ENCODE peak calls at places on chromosomes 11 and 22, in six cellular contexts. M is left ventricle myocardium inferior, Z is neural crest cell, Q is colonic mucosa, R is fibroblast of mammary gland, D is epithelial cell of esophagus. X is an unnamed sample.

GRCh38 chr11:19191530-19192169 is 10.1 kb downstream of the CSRP3 start:
- DNase-seq in M (peak; percentile 19), Z (no peak), Q (peak; percentile 31), R (no peak), D (no peak), X (no peak)

GRCh38 chr22:37198290-37199102 is 10.4 kb upstream of the C1QTNF6 start:
- DNase-seq in M (peak; percentile 90), Z (peak; percentile 94), Q (peak; percentile 95), R (peak; percentile 73), D (peak; percentile 84), X (peak; percentile 93)

GRCh38 chr11:121544956-121545355 is 92.2 kb upstream of the SORL1-AS1 start:
- DNase-seq in M (no peak), Z (no peak), Q (no peak), R (no peak), D (no peak), X (no peak)

GRCh38 chr11:64844330-64845124 is at the start of gene CDC42BPG:
- DNase-seq in M (peak; percentile 64), Z (peak; percentile 58), Q (peak; percentile 89), R (peak; percentile 49), D (peak; percentile 92), X (peak; percentile 94)

GRCh38 chr11:68963779-68964178 is 17.0 kb downstream of the MRGPRD start:
- DNase-seq in M (no peak), Z (no peak), Q (no peak), R (no peak), D (peak; percentile 20), X (no peak)

GRCh38 chr22:23938328-23939016 is 22.5 kb downstream of the GSTT2B start:
- DNase-seq in M (no peak), Z (no peak), Q (no peak), R (no peak), D (no peak), X (no peak)

GRCh38 chr22:23520875-23521441 is 59.1 kb downstream of the IGLL1 start:
- DNase-seq in M (peak; percentile 40), Z (peak; percentile 25), Q (peak; percentile 55), R (peak; percentile 38), D (peak; percentile 19), X (no peak)

GRCh38 chr22:30325065-30325720 is 1.5 kb downstream of the TBC1D10A start:
- DNase-seq in M (no peak), Z (no peak), Q (peak; percentile 80), R (peak; percentile 92), D (peak; percentile 94), X (peak; percentile 39)

GRCh38 chr11:13850256-13851010 is 112.1 kb upstream of the SPON1 start:
- DNase-seq in M (no peak), Z (no peak), Q (no peak), R (no peak), D (no peak), X (no peak)

GRCh38 chr11:3879967-3880542 is 24.6 kb downstream of the STIM1 start:
- DNase-seq in M (no peak), Z (no peak), Q (peak; percentile 35), R (no peak), D (no peak), X (peak; percentile 40)

GRCh38 chr22:26259510-26259909 is 90.2 kb downstream of the SEZ6L start:
- DNase-seq in M (no peak), Z (peak; percentile 32), Q (no peak), R (peak; percentile 2), D (peak; percentile 27), X (peak; percentile 23)

GRCh38 chr11:69638941-69639681 is 1.8 kb upstream of the CCND1 start:
- DNase-seq in M (peak; percentile 94), Z (peak; percentile 91), Q (peak; percentile 96), R (peak; percentile 96), D (peak; percentile 98), X (peak; percentile 95)

GRCh38 chr22:39989633-39990032 is 5.1 kb upstream of the FAM83F start:
- DNase-seq in M (no peak), Z (no peak), Q (no peak), R (no peak), D (no peak), X (no peak)

GRCh38 chr11:34604909-34605308 is 16.0 kb upstream of the EHF start:
- DNase-seq in M (no peak), Z (no peak), Q (no peak), R (no peak), D (no peak), X (no peak)

GRCh38 chr11:91178366-91178765 is 955.5 kb upstream of the CHORDC1 start:
- DNase-seq in M (no peak), Z (no peak), Q (no peak), R (peak; percentile 5), D (peak; percentile 31), X (no peak)

GRCh38 chr11:123103326-123103980 is 41.5 kb upstream of the HSPA8 start:
- DNase-seq in M (peak; percentile 36), Z (peak; percentile 16), Q (peak; percentile 49), R (peak; percentile 87), D (peak; percentile 54), X (peak; percentile 20)

GRCh38 chr22:35315141-35315854 is 15.6 kb downstream of the TOM1 start:
- DNase-seq in M (peak; percentile 52), Z (no peak), Q (no peak), R (no peak), D (peak; percentile 34), X (no peak)

GRCh38 chr11:114773541-114774338 is 95.4 kb downstream of the NXPE2 start:
- DNase-seq in M (no peak), Z (no peak), Q (no peak), R (no peak), D (no peak), X (no peak)

GRCh38 chr11:60944504-60945294 is 7.3 kb downstream of the SLC15A3 start:
- DNase-seq in M (no peak), Z (no peak), Q (no peak), R (no peak), D (no peak), X (no peak)

GRCh38 chr11:62402226-62402625 is 16.6 kb upstream of the SCGB1A1 start:
- DNase-seq in M (peak; percentile 63), Z (no peak), Q (peak; percentile 61), R (peak; percentile 24), D (no peak), X (no peak)

GRCh38 chr11:7547687-7548086 is 33.9 kb downstream of the PPFIBP2 start:
- DNase-seq in M (no peak), Z (no peak), Q (no peak), R (no peak), D (no peak), X (no peak)

GRCh38 chr11:64339754-64340408 is at the start of gene CCDC88B:
- DNase-seq in M (peak; percentile 65), Z (no peak), Q (peak; percentile 70), R (no peak), D (no peak), X (no peak)

GRCh38 chr22:50738649-50739227 is 734 bp downstream of the ACR start:
- DNase-seq in M (no peak), Z (no peak), Q (no peak), R (no peak), D (no peak), X (no peak)

GRCh38 chr22:30386960-30387848 is at the start of gene RNF215:
- DNase-seq in M (peak; percentile 84), Z (peak; percentile 87), Q (peak; percentile 85), R (peak; percentile 57), D (peak; percentile 75), X (peak; percentile 93)

GRCh38 chr22:50610041-50610451 is 9.5 kb downstream of the MAPK8IP2 start:
- DNase-seq in M (no peak), Z (no peak), Q (no peak), R (no peak), D (no peak), X (no peak)

GRCh38 chr11:27910186-27910941 is 197.6 kb downstream of the KIF18A start:
- DNase-seq in M (no peak), Z (no peak), Q (no peak), R (peak; percentile 81), D (peak; percentile 85), X (no peak)

GRCh38 chr22:42357634-42358296 is 74.4 kb downstream of the NFAM1 start:
- DNase-seq in M (peak; percentile 59), Z (no peak), Q (no peak), R (no peak), D (peak; percentile 92), X (peak; percentile 32)

GRCh38 chr22:31296258-31296657 is 4.0 kb upstream of the PIK3IP1 start:
- DNase-seq in M (no peak), Z (no peak), Q (no peak), R (peak; percentile 81), D (peak; percentile 89), X (no peak)

GRCh38 chr11:90391756-90392155 is 168.9 kb upstream of the CHORDC1 start:
- DNase-seq in M (no peak), Z (no peak), Q (no peak), R (no peak), D (peak; percentile 4), X (no peak)

GRCh38 chr22:19509923-19510322 is 14.3 kb downstream of the CLDN5 start:
- DNase-seq in M (no peak), Z (no peak), Q (no peak), R (no peak), D (no peak), X (no peak)

GRCh38 chr22:29813563-29813962 is 24.5 kb downstream of the ASCC2 start:
- DNase-seq in M (no peak), Z (no peak), Q (no peak), R (peak; percentile 54), D (no peak), X (peak; percentile 24)

GRCh38 chr22:48335442-48336139 is 1492.1 kb downstream of the BRD1 start:
- DNase-seq in M (no peak), Z (no peak), Q (no peak), R (no peak), D (no peak), X (no peak)
- TF ChIP-seq CTCF in M (no peak), Z (no peak), Q (no peak), R (no peak), D (no peak), X (no peak)

GRCh38 chr11:94501522-94501921 is 7.7 kb downstream of the ANKRD49 start:
- DNase-seq in M (no peak), Z (no peak), Q (no peak), R (no peak), D (no peak), X (no peak)
- TF ChIP-seq CTCF in M (no peak), Z (peak; percentile 24), Q (no peak), R (no peak), D (no peak), X (no peak)

GRCh38 chr11:108593214-108593909 is at the start of gene EXPH5:
- DNase-seq in M (peak; percentile 87), Z (peak; percentile 63), Q (peak; percentile 98), R (peak; percentile 32), D (peak; percentile 99), X (peak; percentile 95)
- TF ChIP-seq CTCF in M (no peak), Z (no peak), Q (no peak), R (no peak), D (no peak), X (no peak)

GRCh38 chr11:46745328-46745727 is 26.3 kb downstream of the F2 start:
- DNase-seq in M (no peak), Z (no peak), Q (no peak), R (no peak), D (no peak), X (no peak)
- TF ChIP-seq CTCF in M (no peak), Z (no peak), Q (no peak), R (no peak), D (no peak), X (no peak)

X was measured in Calu3.